ENCODE peak calls at places on chromosomes 1 and 21, in five cellular contexts. Y is NCI-H69, A is Calu3, D is SJSA1, B is NCI-H1417. S is an unnamed sample.

GRCh38 chr1:15141933-15142647 is 11.5 kb upstream of the TMEM51 start:
- DNase-seq in D (no peak), A (no peak), Y (peak), B (no peak), S (no peak)

GRCh38 chr1:108561731-108562326 is 1.9 kb downstream of the EEIG2 start:
- DNase-seq in B (peak), Y (peak), A (peak), D (no peak), S (peak)

GRCh38 chr1:222713091-222714012 is 988 bp downstream of the BROX start:
- DNase-seq in Y (peak), B (peak), D (peak), A (peak), S (peak)

GRCh38 chr21:26388731-26389231 is 184.3 kb downstream of the CYYR1 start:
- DNase-seq in B (no peak), D (peak), Y (peak), A (peak), S (no peak)

GRCh38 chr21:46084709-46085108 is 13.2 kb upstream of the COL6A2 start:
- DNase-seq in A (no peak), B (no peak), D (no peak), Y (no peak), S (no peak)

GRCh38 chr1:232954594-232955365 is 4.4 kb downstream of the NTPCR start:
- DNase-seq in A (no peak), D (no peak), Y (no peak), B (no peak), S (no peak)

GRCh38 chr1:55217226-55217996 is 2.2 kb upstream of the USP24 start:
- DNase-seq in D (no peak), B (no peak), Y (peak), A (no peak), S (no peak)

GRCh38 chr1:161858271-161858670 is 92.2 kb downstream of the ATF6 start:
- DNase-seq in A (no peak), D (no peak), B (no peak), Y (no peak), S (no peak)

GRCh38 chr1:50704126-50704525 is 255.9 kb downstream of the FAF1 start:
- DNase-seq in D (peak), B (peak), A (peak), Y (peak), S (peak)

GRCh38 chr1:114707604-114708003 is 9.0 kb downstream of the NRAS start:
- DNase-seq in D (no peak), A (no peak), Y (no peak), B (no peak), S (no peak)

GRCh38 chr1:1202831-1203560 is 3.4 kb downstream of the TNFRSF18 start:
- DNase-seq in B (peak), Y (peak), A (no peak), D (no peak), S (no peak)

GRCh38 chr1:200775850-200776249 is 37.2 kb downstream of the CAMSAP2 start:
- DNase-seq in B (no peak), A (no peak), Y (no peak), D (no peak), S (no peak)

GRCh38 chr1:229183583-229183982 is 87.3 kb upstream of the RAB4A start:
- DNase-seq in B (no peak), A (no peak), Y (no peak), D (no peak), S (no peak)

GRCh38 chr1:9004731-9005708 is 21.2 kb downstream of the SLC2A7 start:
- DNase-seq in D (peak), Y (peak), A (peak), B (no peak), S (peak)

GRCh38 chr1:61447339-61448016 is 277.5 kb downstream of the TM2D1 start:
- DNase-seq in B (no peak), D (no peak), A (no peak), Y (no peak), S (no peak)

GRCh38 chr21:45003331-45004058 is 63.7 kb downstream of the SLX9 start:
- DNase-seq in B (no peak), Y (no peak), A (no peak), D (no peak), S (no peak)

GRCh38 chr1:94209425-94209824 is 28.0 kb downstream of the ARHGAP29 start:
- DNase-seq in D (no peak), B (no peak), Y (no peak), A (no peak), S (no peak)

GRCh38 chr21:14533555-14534400 is 12.3 kb downstream of the SAMSN1 start:
- DNase-seq in Y (no peak), B (no peak), D (peak), A (peak), S (peak)

GRCh38 chr21:43866659-43867331 is 1.8 kb downstream of the AGPAT3 start:
- DNase-seq in A (peak), D (peak), B (no peak), Y (no peak), S (peak)

GRCh38 chr1:154960446-154961136 is 991 bp downstream of the PYGO2 start:
- DNase-seq in D (no peak), Y (no peak), B (no peak), A (no peak), S (no peak)

GRCh38 chr1:204398197-204399125 is 13.2 kb downstream of the PPP1R15B start:
- DNase-seq in A (peak), Y (peak), B (peak), D (peak), S (peak)

GRCh38 chr1:182430263-182431068 is 19.5 kb upstream of the RGSL1 start:
- DNase-seq in D (no peak), B (no peak), Y (no peak), A (no peak), S (no peak)

GRCh38 chr1:59747469-59748014 is 67.2 kb upstream of the HOOK1 start:
- DNase-seq in A (no peak), D (no peak), Y (peak), B (no peak), S (no peak)

GRCh38 chr1:198655464-198656121 is 16.8 kb downstream of the PTPRC start:
- DNase-seq in Y (no peak), A (no peak), D (no peak), B (no peak), S (no peak)

GRCh38 chr1:28640766-28641165 is 2.1 kb downstream of the TAF12 start:
- DNase-seq in D (no peak), B (no peak), Y (peak), A (peak), S (no peak)

GRCh38 chr1:101241485-101242225 is 4.8 kb downstream of the S1PR1 start:
- DNase-seq in A (no peak), B (no peak), D (no peak), Y (no peak), S (peak)

GRCh38 chr1:58814251-58815068 is 30.6 kb upstream of the JUN start:
- DNase-seq in A (peak), D (no peak), B (no peak), Y (no peak), S (peak)

GRCh38 chr1:206049919-206050600 is 2.9 kb upstream of the RHEX start:
- DNase-seq in Y (no peak), A (no peak), B (no peak), D (no peak), S (no peak)

GRCh38 chr1:204376919-204377799 is 17.4 kb upstream of the PLEKHA6 start:
- DNase-seq in B (no peak), A (peak), Y (no peak), D (no peak), S (no peak)

GRCh38 chr1:90346757-90347156 is 351.8 kb downstream of the ZNF326 start:
- DNase-seq in A (no peak), B (no peak), D (no peak), Y (no peak), S (no peak)